ENCODE peak calls at places on chromosomes 3 and 15, in eight cellular contexts. S is CD8-positive, alpha-beta T cell; F is sigmoid colon; P is stomach; T is heart right ventricle; O is BE2C; M is fibroblast of lung; J is esophagus squamous epithelium. U is an unnamed sample.

GRCh38 chr15:49747340-49747739 is 126.5 kb downstream of the DTWD1 start:
- DNase-seq in M (no peak), T (no peak), J (no peak), S (no peak), O (no peak), P (no peak), F (no peak), U (no peak)

GRCh38 chr15:49423906-49424520 is 971 bp downstream of the FGF7 start:
- DNase-seq in T (no peak), F (no peak), S (no peak), P (no peak), O (no peak), J (no peak), M (peak; percentile 38), U (no peak)

GRCh38 chr3:56724580-56725142 is 41.6 kb upstream of the TASOR start:
- DNase-seq in O (no peak), J (no peak), T (no peak), P (no peak), F (no peak), S (no peak), M (no peak), U (no peak)

GRCh38 chr3:23659274-23659673 is 146.5 kb upstream of the UBE2E1 start:
- DNase-seq in O (no peak), F (no peak), S (no peak), M (no peak), J (no peak), P (no peak), T (no peak), U (no peak)

GRCh38 chr3:127787556-127787955 is 34.8 kb downstream of the MGLL start:
- DNase-seq in F (peak; percentile 76), O (no peak), T (no peak), S (no peak), J (no peak), P (no peak), M (no peak), U (no peak)

GRCh38 chr3:53091011-53091410 is 39.2 kb downstream of the RFT1 start:
- DNase-seq in S (no peak), J (no peak), T (no peak), P (no peak), M (no peak), F (no peak), O (no peak), U (no peak)

GRCh38 chr3:99776516-99777209 is 41.0 kb upstream of the CMSS1 start:
- DNase-seq in S (no peak), P (no peak), F (no peak), O (no peak), T (no peak), M (peak; percentile 44), J (no peak), U (no peak)

GRCh38 chr15:76678766-76679165 is 226.4 kb downstream of the SCAPER start:
- DNase-seq in M (no peak), F (no peak), T (no peak), J (no peak), S (no peak), P (no peak), O (no peak), U (no peak)

GRCh38 chr3:41330465-41330864 is 131.2 kb downstream of the CTNNB1 start:
- DNase-seq in O (no peak), J (no peak), F (no peak), S (no peak), T (no peak), P (no peak), M (peak; percentile 75), U (no peak)

GRCh38 chr3:107227091-107227490 is 150.1 kb upstream of the CCDC54 start:
- DNase-seq in P (no peak), S (no peak), F (no peak), T (no peak), O (no peak), J (no peak), M (peak; percentile 42), U (no peak)

GRCh38 chr15:58269455-58270414 is 131.6 kb downstream of the AQP9 start:
- DNase-seq in F (no peak), O (peak; percentile 60), J (no peak), S (no peak), P (no peak), T (peak; percentile 56), M (peak; percentile 74), U (no peak)

GRCh38 chr3:129500334-129500658 is 28.1 kb upstream of the RHO start:
- DNase-seq in F (no peak), P (no peak), M (no peak), S (no peak), T (no peak), J (no peak), O (no peak), U (no peak)

GRCh38 chr15:48803877-48804276 is 7.0 kb downstream of the CEP152 start:
- DNase-seq in F (no peak), J (no peak), S (no peak), P (no peak), T (no peak), O (peak; percentile 61), M (no peak), U (no peak)

GRCh38 chr3:171640520-171641412 is 169.5 kb downstream of the PLD1 start:
- DNase-seq in P (no peak), F (no peak), M (peak; percentile 36), T (no peak), J (no peak), S (no peak), O (no peak), U (no peak)

GRCh38 chr15:42140383-42141070 is 15.9 kb downstream of the PLA2G4F start:
- DNase-seq in O (no peak), T (no peak), S (no peak), F (peak; percentile 36), J (no peak), M (no peak), P (no peak), U (no peak)

GRCh38 chr3:159253860-159254259 is 452.0 kb downstream of the MFSD1 start:
- DNase-seq in T (no peak), O (no peak), F (no peak), J (no peak), S (no peak), M (no peak), P (no peak), U (no peak)

GRCh38 chr15:94324117-94324826 is 92.9 kb downstream of the MCTP2 start:
- DNase-seq in P (peak; percentile 53), O (peak; percentile 54), T (peak; percentile 32), M (peak; percentile 71), S (peak; percentile 37), J (no peak), F (peak; percentile 70), U (peak; percentile 63)

GRCh38 chr3:5198986-5199731 is 11.7 kb downstream of the EDEM1 start:
- DNase-seq in S (no peak), J (no peak), M (no peak), O (no peak), F (no peak), T (no peak), P (no peak), U (peak; percentile 56)

GRCh38 chr3:53496984-53497383 is 2.6 kb downstream of the CACNA1D start:
- DNase-seq in T (no peak), J (no peak), M (no peak), P (no peak), F (no peak), S (no peak), O (no peak), U (no peak)

GRCh38 chr3:52349611-52350395 is 33.7 kb downstream of the DNAH1 start:
- DNase-seq in M (no peak), F (no peak), P (no peak), O (no peak), T (no peak), S (no peak), J (no peak), U (peak; percentile 33)

GRCh38 chr3:156681003-156681402 is 6.6 kb downstream of the TIPARP start:
- DNase-seq in F (peak; percentile 66), M (peak; percentile 86), S (no peak), T (peak; percentile 82), J (no peak), P (peak; percentile 50), O (peak; percentile 42), U (no peak)

GRCh38 chr15:87031545-87032230 is 952.0 kb downstream of the AGBL1 start:
- DNase-seq in S (no peak), P (no peak), J (no peak), T (no peak), O (no peak), M (no peak), F (no peak), U (no peak)

GRCh38 chr3:11530153-11530721 is 113.5 kb downstream of the VGLL4 start:
- DNase-seq in T (peak; percentile 28), M (peak; percentile 97), S (no peak), O (no peak), P (no peak), F (peak; percentile 83), J (no peak), U (no peak)
- TF ChIP-seq CTCF in T (no peak), M (no peak), S (no peak), O (no peak), P (no peak), F (no peak), J (no peak), U (no peak)

GRCh38 chr3:21290557-21290956 is 460.5 kb downstream of the ZNF385D start:
- DNase-seq in F (no peak), O (no peak), S (no peak), T (no peak), P (no peak), J (no peak), M (no peak), U (no peak)
- TF ChIP-seq CTCF in F (no peak), O (peak; percentile 37), S (no peak), T (peak; percentile 30), P (no peak), J (peak; percentile 33), M (peak; percentile 54), U (peak; percentile 29)

DNA sequence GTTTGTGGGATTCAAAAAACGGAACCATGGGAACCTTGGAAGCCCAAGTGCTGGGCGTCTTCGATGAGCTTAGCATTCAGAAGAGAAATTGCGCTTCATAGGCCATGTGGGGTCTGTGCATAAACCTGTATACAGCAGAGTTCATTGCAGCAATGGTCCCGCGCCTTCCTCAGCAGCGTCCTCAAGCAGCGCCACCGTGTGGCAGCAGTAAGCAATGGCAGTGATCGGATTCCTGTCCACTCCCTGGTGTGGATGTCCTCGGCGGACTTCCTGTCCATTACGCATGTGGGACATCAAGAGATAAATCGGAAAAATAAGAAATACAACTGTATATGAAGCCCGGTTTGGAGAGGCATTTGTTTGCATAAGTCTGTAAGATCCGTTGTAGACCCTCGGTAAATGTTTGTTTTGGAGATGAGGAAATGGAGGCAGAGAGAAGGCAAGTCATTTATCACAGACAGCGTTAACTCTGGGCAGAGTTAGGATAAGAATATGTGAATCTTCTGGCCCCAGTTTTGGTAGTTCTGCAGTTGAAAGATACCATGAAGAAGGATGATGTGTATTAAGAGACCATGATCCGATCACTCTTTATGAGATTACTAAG is 57.7 kb downstream of the CNTN4 start:
- DNase-seq in O (peak; percentile 8), P (no peak), M (no peak), F (no peak), T (no peak), S (no peak), J (no peak), U (no peak)
- TF ChIP-seq CTCF in O (peak; percentile 38), P (no peak), M (peak; percentile 10), F (no peak), T (peak; percentile 17), S (peak; percentile 20), J (peak; percentile 12), U (peak; percentile 45)

DNA sequence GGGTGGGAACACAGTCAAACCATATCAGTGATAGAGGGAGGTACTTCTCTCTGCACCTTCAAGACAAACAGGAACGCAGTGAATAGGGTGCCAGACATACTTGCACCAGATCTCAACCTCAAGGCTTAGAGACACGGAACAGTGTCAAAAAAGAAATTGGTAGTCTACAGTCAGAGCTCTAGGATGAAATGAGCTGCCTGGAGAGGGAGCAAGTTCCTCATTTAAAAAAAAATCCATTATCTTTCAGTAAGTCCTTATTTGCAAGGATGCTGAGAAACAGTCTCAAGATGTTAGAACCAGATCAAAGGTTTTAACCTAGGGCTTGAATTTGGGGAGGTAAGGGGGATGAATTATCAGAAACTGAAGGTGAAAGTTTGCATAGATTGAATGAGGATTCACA is 20.2 kb upstream of the LMCD1 start:
- DNase-seq in T (no peak), M (peak; percentile 57), P (no peak), F (no peak), O (no peak), J (no peak), S (no peak), U (no peak)
- TF ChIP-seq CTCF in T (no peak), M (peak; percentile 22), P (no peak), F (no peak), O (no peak), J (no peak), S (no peak), U (no peak)

U was measured in CD14-positive monocyte.